ENCODE peak calls at places on chromosomes 13 and 19, in seven cellular contexts. S is GM04504; Y is amniotic stem cell; A is CD4-positive, alpha-beta memory T cell; V is ACHN; P is progenitor cell of endocrine pancreas; O is activated naive CD4-positive, alpha-beta T cell treated with anti-CD3 and anti-CD28 coated beads, Interleukin-2, amount 50 U/mL, for 16 hours. T is an unnamed sample.

GRCh38 chr19:10566658-10567410 is 1.0 kb upstream of the KRI1 start:
- DNase-seq in S (no peak), Y (no peak), A (peak; percentile 79), V (no peak), P (no peak), O (peak; percentile 51), T (no peak)

GRCh38 chr19:11749751-11750150 is 11.0 kb upstream of the ZNF823 start:
- DNase-seq in S (no peak), Y (no peak), A (no peak), V (no peak), P (no peak), O (no peak), T (no peak)

GRCh38 chr13:26952551-26953138 is 192.1 kb upstream of the GPR12 start:
- DNase-seq in S (no peak), Y (no peak), A (no peak), V (no peak), P (no peak), O (no peak), T (no peak)

GRCh38 chr19:3723883-3724282 is 15.7 kb downstream of the TJP3 start:
- DNase-seq in S (no peak), Y (no peak), A (no peak), V (no peak), P (no peak), O (no peak), T (no peak)

GRCh38 chr13:46062190-46062589 is 9.6 kb upstream of the ZC3H13 start:
- DNase-seq in S (no peak), Y (no peak), A (no peak), V (no peak), P (no peak), O (no peak), T (peak; percentile 13)

GRCh38 chr19:3006075-3006767 is 22.9 kb downstream of the TLE2 start:
- DNase-seq in S (no peak), Y (no peak), A (no peak), V (no peak), P (no peak), O (peak; percentile 22), T (no peak)

GRCh38 chr13:20178156-20178555 is 14.6 kb downstream of the GJB2 start:
- DNase-seq in S (no peak), Y (no peak), A (no peak), V (no peak), P (no peak), O (no peak), T (no peak)

GRCh38 chr13:40446365-40446764 is 220.1 kb downstream of the FOXO1 start:
- DNase-seq in S (no peak), Y (no peak), A (no peak), V (no peak), P (no peak), O (no peak), T (no peak)

GRCh38 chr19:50835103-50835784 is 1.9 kb upstream of the KLK15 start:
- DNase-seq in S (no peak), Y (no peak), A (no peak), V (peak; percentile 22), P (no peak), O (no peak), T (peak; percentile 30)

GRCh38 chr19:8423821-8424223 is 10.7 kb downstream of the MARCHF2 start:
- DNase-seq in S (peak; percentile 97), Y (peak; percentile 93), A (no peak), V (peak; percentile 95), P (peak; percentile 25), O (no peak), T (peak; percentile 96)

GRCh38 chr13:113647351-113648217 is 10.4 kb downstream of the ATP4B start:
- DNase-seq in S (peak; percentile 35), Y (no peak), A (no peak), V (peak; percentile 76), P (no peak), O (no peak), T (peak; percentile 51)

GRCh38 chr19:38377052-38377451 is 2.7 kb downstream of the PSMD8 start:
- DNase-seq in S (no peak), Y (no peak), A (no peak), V (no peak), P (no peak), O (no peak), T (no peak)

GRCh38 chr13:33380487-33381079 is 95.0 kb upstream of the STARD13 start:
- DNase-seq in S (no peak), Y (no peak), A (no peak), V (no peak), P (no peak), O (no peak), T (no peak)

GRCh38 chr19:39032164-39032918 is at the start of gene FBXO27:
- DNase-seq in S (no peak), Y (no peak), A (peak; percentile 38), V (peak; percentile 61), P (peak; percentile 15), O (peak; percentile 12), T (peak; percentile 35)

GRCh38 chr13:42099962-42100675 is 51.7 kb downstream of the DGKH start:
- DNase-seq in S (no peak), Y (no peak), A (no peak), V (no peak), P (no peak), O (no peak), T (no peak)

GRCh38 chr13:69882451-69882850 is 225.2 kb upstream of the ATXN8OS start:
- DNase-seq in S (no peak), Y (no peak), A (no peak), V (no peak), P (no peak), O (no peak), T (no peak)

GRCh38 chr13:21475115-21475514 is 16.0 kb upstream of the ZDHHC20 start:
- DNase-seq in S (no peak), Y (no peak), A (no peak), V (no peak), P (no peak), O (no peak), T (no peak)

GRCh38 chr19:10517361-10517759 is at the start of gene S1PR5:
- DNase-seq in S (no peak), Y (no peak), A (no peak), V (peak; percentile 15), P (peak; percentile 18), O (peak; percentile 10), T (peak; percentile 26)

GRCh38 chr13:36352350-36352749 is 6.2 kb upstream of the SPART start:
- DNase-seq in S (no peak), Y (no peak), A (no peak), V (no peak), P (no peak), O (no peak), T (no peak)

GRCh38 chr19:54462072-54462712 is 1.4 kb downstream of the LENG9 start:
- DNase-seq in S (no peak), Y (no peak), A (no peak), V (no peak), P (no peak), O (no peak), T (no peak)

GRCh38 chr13:49314344-49314882 is 66.7 kb downstream of the CDADC1 start:
- DNase-seq in S (peak; percentile 38), Y (no peak), A (no peak), V (peak; percentile 31), P (no peak), O (no peak), T (no peak)

GRCh38 chr13:90640976-90641375 is 706.5 kb upstream of the MIR17HG start:
- DNase-seq in S (peak; percentile 12), Y (no peak), A (no peak), V (no peak), P (no peak), O (no peak), T (no peak)

GRCh38 chr13:20939662-20940061 is 37.1 kb upstream of the XPO4 start:
- DNase-seq in S (no peak), Y (no peak), A (no peak), V (no peak), P (no peak), O (no peak), T (no peak)

T was measured in hepatocyte.